ENCODE peak calls at places on chromosome 7, in four cellular contexts. One of them, this sample, is unnamed.

GRCh38 chr7:142323706-142324105 is 65.8 kb upstream of the PRSS58 start:
- DNase-seq in WERI-Rb-1: peak; percentile 95
- DNase-seq in nephron progenitor cell: peak; percentile 79
- DNase-seq in AG09319: no peak
- DNase-seq in this sample: peak; percentile 40

GRCh38 chr7:44698046-44698580 is 50.5 kb upstream of the ZMIZ2 start:
- DNase-seq in AG09319: no peak
- DNase-seq in WERI-Rb-1: no peak
- DNase-seq in nephron progenitor cell: no peak
- DNase-seq in this sample: no peak

GRCh38 chr7:2521952-2522591 is 2.5 kb downstream of the LFNG start:
- DNase-seq in AG09319: no peak
- DNase-seq in nephron progenitor cell: no peak
- DNase-seq in WERI-Rb-1: no peak
- DNase-seq in this sample: no peak

GRCh38 chr7:600935-601334 is 81.3 kb upstream of the PDGFA start:
- DNase-seq in WERI-Rb-1: no peak
- DNase-seq in nephron progenitor cell: no peak
- DNase-seq in AG09319: no peak
- DNase-seq in this sample: no peak

GRCh38 chr7:121562274-121562673 is 166.2 kb upstream of the FAM3C start:
- DNase-seq in nephron progenitor cell: no peak
- DNase-seq in WERI-Rb-1: no peak
- DNase-seq in AG09319: no peak
- DNase-seq in this sample: no peak

GRCh38 chr7:85673881-85674280 is 487.0 kb upstream of the SEMA3D start:
- DNase-seq in WERI-Rb-1: no peak
- DNase-seq in nephron progenitor cell: no peak
- DNase-seq in AG09319: no peak
- DNase-seq in this sample: no peak

GRCh38 chr7:55550010-55550409 is 22.3 kb downstream of the VOPP1 start:
- DNase-seq in nephron progenitor cell: no peak
- DNase-seq in AG09319: no peak
- DNase-seq in WERI-Rb-1: no peak
- DNase-seq in this sample: no peak

GRCh38 chr7:26367219-26367711 is 75.6 kb downstream of the SNX10 start:
- DNase-seq in WERI-Rb-1: no peak
- DNase-seq in AG09319: no peak
- DNase-seq in nephron progenitor cell: no peak
- DNase-seq in this sample: no peak

GRCh38 chr7:57867884-57868701 is 418.1 kb downstream of the ZNF716 start:
- DNase-seq in AG09319: no peak
- DNase-seq in nephron progenitor cell: no peak
- DNase-seq in WERI-Rb-1: no peak
- DNase-seq in this sample: no peak

GRCh38 chr7:151756076-151756731 is 120.7 kb downstream of the PRKAG2 start:
- DNase-seq in AG09319: no peak
- DNase-seq in nephron progenitor cell: no peak
- DNase-seq in WERI-Rb-1: no peak
- DNase-seq in this sample: no peak

GRCh38 chr7:12706900-12707536 is 19.6 kb downstream of the ARL4A start:
- DNase-seq in AG09319: no peak
- DNase-seq in nephron progenitor cell: no peak
- DNase-seq in WERI-Rb-1: no peak
- DNase-seq in this sample: no peak

GRCh38 chr7:20153999-20154398 is 63.2 kb downstream of the MACC1 start:
- DNase-seq in WERI-Rb-1: no peak
- DNase-seq in AG09319: peak; percentile 10
- DNase-seq in nephron progenitor cell: no peak
- DNase-seq in this sample: no peak

GRCh38 chr7:121341933-121342332 is 13.1 kb downstream of the WNT16 start:
- DNase-seq in AG09319: no peak
- DNase-seq in nephron progenitor cell: no peak
- DNase-seq in WERI-Rb-1: no peak
- DNase-seq in this sample: no peak

GRCh38 chr7:36723951-36724664 is at the start of gene AOAH:
- DNase-seq in WERI-Rb-1: no peak
- DNase-seq in nephron progenitor cell: no peak
- DNase-seq in AG09319: no peak
- DNase-seq in this sample: no peak

GRCh38 chr7:99211241-99211602 is 3.3 kb upstream of the KPNA7 start:
- DNase-seq in nephron progenitor cell: no peak
- DNase-seq in AG09319: no peak
- DNase-seq in WERI-Rb-1: no peak
- DNase-seq in this sample: no peak

GRCh38 chr7:44157116-44158059 is 16.3 kb upstream of the MYL7 start:
- DNase-seq in AG09319: no peak
- DNase-seq in WERI-Rb-1: peak; percentile 89
- DNase-seq in nephron progenitor cell: no peak
- DNase-seq in this sample: no peak

GRCh38 chr7:11817111-11817710 is 14.8 kb downstream of the THSD7A start:
- DNase-seq in nephron progenitor cell: no peak
- DNase-seq in AG09319: no peak
- DNase-seq in WERI-Rb-1: no peak
- DNase-seq in this sample: no peak

GRCh38 chr7:4167385-4167910 is 514.6 kb upstream of the FOXK1 start:
- DNase-seq in nephron progenitor cell: no peak
- DNase-seq in AG09319: no peak
- DNase-seq in WERI-Rb-1: peak; percentile 23
- DNase-seq in this sample: no peak

GRCh38 chr7:82413237-82413636 is 30.3 kb downstream of the CACNA2D1 start:
- DNase-seq in nephron progenitor cell: peak; percentile 14
- DNase-seq in AG09319: no peak
- DNase-seq in WERI-Rb-1: no peak
- DNase-seq in this sample: no peak

GRCh38 chr7:4279210-4279609 is 402.9 kb upstream of the FOXK1 start:
- DNase-seq in AG09319: no peak
- DNase-seq in WERI-Rb-1: no peak
- DNase-seq in nephron progenitor cell: no peak
- DNase-seq in this sample: no peak

GRCh38 chr7:98640375-98640774 is 23.3 kb downstream of the NPTX2 start:
- DNase-seq in WERI-Rb-1: peak; percentile 73
- DNase-seq in nephron progenitor cell: peak; percentile 23
- DNase-seq in AG09319: no peak
- DNase-seq in this sample: no peak

GRCh38 chr7:157541295-157541608 is 204.4 kb downstream of the DNAJB6 start:
- DNase-seq in WERI-Rb-1: no peak
- DNase-seq in nephron progenitor cell: no peak
- DNase-seq in AG09319: no peak
- DNase-seq in this sample: no peak

GRCh38 chr7:79507161-79507560 is 53.7 kb upstream of the MAGI2 start:
- DNase-seq in AG09319: no peak
- DNase-seq in WERI-Rb-1: no peak
- DNase-seq in nephron progenitor cell: no peak
- DNase-seq in this sample: no peak

GRCh38 chr7:34760271-34760670 is 102.3 kb downstream of the NPSR1 start:
- DNase-seq in WERI-Rb-1: no peak
- DNase-seq in nephron progenitor cell: no peak
- DNase-seq in AG09319: no peak
- DNase-seq in this sample: no peak

GRCh38 chr7:134593530-134594392 is 44.9 kb downstream of the AKR1B15 start:
- DNase-seq in AG09319: peak; percentile 95
- DNase-seq in nephron progenitor cell: no peak
- DNase-seq in WERI-Rb-1: peak; percentile 13
- DNase-seq in this sample: no peak

GRCh38 chr7:66265566-66265965 is 60.4 kb downstream of the TPST1 start:
- DNase-seq in AG09319: no peak
- DNase-seq in nephron progenitor cell: no peak
- DNase-seq in WERI-Rb-1: no peak
- DNase-seq in this sample: no peak

GRCh38 chr7:28958235-28958945 is at the start of gene TRIL:
- DNase-seq in WERI-Rb-1: peak; percentile 83
- DNase-seq in nephron progenitor cell: peak; percentile 69
- DNase-seq in AG09319: peak; percentile 35
- DNase-seq in this sample: peak; percentile 30

GRCh38 chr7:79590571-79591274 is 137.3 kb upstream of the MAGI2 start:
- DNase-seq in WERI-Rb-1: no peak
- DNase-seq in nephron progenitor cell: no peak
- DNase-seq in AG09319: no peak
- DNase-seq in this sample: no peak

GRCh38 chr7:49398730-49399129 is 374.7 kb upstream of the VWC2 start:
- DNase-seq in nephron progenitor cell: no peak
- DNase-seq in WERI-Rb-1: no peak
- DNase-seq in AG09319: no peak
- DNase-seq in this sample: no peak

GRCh38 chr7:115478426-115478825 is 552.1 kb downstream of the TFEC start:
- DNase-seq in AG09319: no peak
- DNase-seq in nephron progenitor cell: no peak
- DNase-seq in WERI-Rb-1: no peak
- DNase-seq in this sample: no peak

GRCh38 chr7:130365511-130366441 is 14.5 kb upstream of the CPA1 start:
- DNase-seq in WERI-Rb-1: peak; percentile 36
- DNase-seq in AG09319: no peak
- DNase-seq in nephron progenitor cell: peak; percentile 45
- DNase-seq in this sample: peak; percentile 35

GRCh38 chr7:108088729-108089128 is 41.4 kb downstream of the LAMB4 start:
- DNase-seq in nephron progenitor cell: no peak
- DNase-seq in WERI-Rb-1: no peak
- DNase-seq in AG09319: no peak
- DNase-seq in this sample: no peak

GRCh38 chr7:143347950-143348349 is 14.6 kb downstream of the FAM131B start:
- DNase-seq in WERI-Rb-1: no peak
- DNase-seq in AG09319: no peak
- DNase-seq in nephron progenitor cell: no peak
- DNase-seq in this sample: no peak

GRCh38 chr7:143343596-143343995 is 18.9 kb downstream of the FAM131B start:
- DNase-seq in WERI-Rb-1: no peak
- DNase-seq in AG09319: no peak
- DNase-seq in nephron progenitor cell: no peak
- DNase-seq in this sample: no peak

GRCh38 chr7:143346018-143346417 is 16.5 kb downstream of the FAM131B start:
- DNase-seq in nephron progenitor cell: no peak
- DNase-seq in AG09319: no peak
- DNase-seq in WERI-Rb-1: no peak
- DNase-seq in this sample: no peak

GRCh38 chr7:143341842-143342241 is 20.7 kb downstream of the FAM131B start:
- DNase-seq in WERI-Rb-1: no peak
- DNase-seq in nephron progenitor cell: no peak
- DNase-seq in AG09319: no peak
- DNase-seq in this sample: no peak

DNA sequence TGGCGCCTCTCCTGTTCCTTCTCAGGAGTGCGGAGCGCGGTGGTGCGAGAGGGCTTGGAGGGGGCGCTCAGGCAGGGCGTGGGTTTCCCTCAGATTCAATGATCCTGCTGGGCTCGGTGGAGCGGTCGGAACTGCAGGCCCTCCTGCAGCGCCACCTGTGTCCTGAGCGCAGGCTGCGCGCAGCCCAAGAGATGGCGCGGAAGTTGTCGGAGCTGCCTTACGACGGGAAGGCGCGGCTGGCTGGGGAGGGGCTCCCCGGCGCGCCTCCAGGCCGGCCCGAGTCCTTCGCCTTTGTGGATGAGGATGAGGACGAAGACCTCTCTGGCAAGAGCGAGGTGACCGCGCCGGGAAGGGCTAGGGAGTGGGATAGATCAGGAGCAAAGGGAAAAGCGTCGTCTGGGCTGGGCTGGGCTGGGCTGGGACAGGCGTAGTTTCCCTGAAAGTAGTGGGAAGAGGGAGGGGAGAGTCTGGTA is 17.0 kb downstream of the FAM131B start:
- DNase-seq in nephron progenitor cell: peak; percentile 78
- DNase-seq in WERI-Rb-1: peak; percentile 87
- DNase-seq in AG09319: no peak
- DNase-seq in this sample: peak; percentile 71
- TF ChIP-seq CTCF in nephron progenitor cell: peak; percentile 55
- TF ChIP-seq CTCF in WERI-Rb-1: peak; percentile 89
- TF ChIP-seq CTCF in AG09319: peak; percentile 47
- TF ChIP-seq CTCF in this sample: peak; percentile 75

GRCh38 chr7:6106140-6106904 is 75.1 kb downstream of the ANKRD61 start:
- DNase-seq in WERI-Rb-1: peak; percentile 24
- DNase-seq in nephron progenitor cell: no peak
- DNase-seq in AG09319: peak; percentile 11
- DNase-seq in this sample: no peak
- TF ChIP-seq CTCF in WERI-Rb-1: peak; percentile 28
- TF ChIP-seq CTCF in nephron progenitor cell: no peak
- TF ChIP-seq CTCF in AG09319: peak; percentile 29
- TF ChIP-seq CTCF in this sample: no peak

DNA sequence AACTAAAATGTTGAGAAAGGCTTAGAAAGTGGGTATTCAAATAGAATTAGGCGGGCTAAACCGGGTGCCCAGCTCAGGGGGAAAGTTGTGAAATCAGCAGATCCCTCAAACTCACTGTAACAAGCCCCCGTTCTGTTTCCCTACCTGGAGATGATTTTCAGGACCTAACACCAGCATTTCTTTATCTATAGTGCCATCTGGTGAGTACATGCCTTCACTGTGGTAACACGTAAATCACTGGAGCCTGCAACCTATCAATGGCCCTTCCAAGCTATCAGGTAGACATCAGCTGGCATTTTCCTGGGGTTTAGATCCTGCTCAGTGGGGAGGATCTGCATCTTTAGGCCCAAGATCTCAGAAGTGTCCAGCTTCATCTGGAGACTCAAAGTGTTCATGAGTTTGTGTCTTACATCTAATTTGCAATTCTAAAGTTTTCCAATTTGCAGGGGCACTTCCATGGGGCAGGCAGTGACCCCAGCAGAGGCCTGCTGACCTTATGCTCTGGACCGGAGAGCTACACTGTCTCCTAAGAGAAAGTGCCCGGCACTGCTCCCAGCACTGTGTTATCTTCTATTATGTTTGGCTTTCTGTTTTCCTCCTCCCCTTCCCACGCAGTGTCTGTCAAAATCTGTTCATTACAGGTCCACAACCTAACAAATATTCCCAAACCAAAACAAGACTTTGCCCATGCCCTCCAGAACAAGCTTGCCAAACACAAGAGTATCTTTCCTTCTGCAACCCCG is 132.5 kb downstream of the LSM5 start:
- DNase-seq in nephron progenitor cell: no peak
- DNase-seq in WERI-Rb-1: peak; percentile 39
- DNase-seq in AG09319: no peak
- DNase-seq in this sample: no peak
- TF ChIP-seq CTCF in nephron progenitor cell: no peak
- TF ChIP-seq CTCF in WERI-Rb-1: peak; percentile 55
- TF ChIP-seq CTCF in AG09319: no peak
- TF ChIP-seq CTCF in this sample: no peak

DNA sequence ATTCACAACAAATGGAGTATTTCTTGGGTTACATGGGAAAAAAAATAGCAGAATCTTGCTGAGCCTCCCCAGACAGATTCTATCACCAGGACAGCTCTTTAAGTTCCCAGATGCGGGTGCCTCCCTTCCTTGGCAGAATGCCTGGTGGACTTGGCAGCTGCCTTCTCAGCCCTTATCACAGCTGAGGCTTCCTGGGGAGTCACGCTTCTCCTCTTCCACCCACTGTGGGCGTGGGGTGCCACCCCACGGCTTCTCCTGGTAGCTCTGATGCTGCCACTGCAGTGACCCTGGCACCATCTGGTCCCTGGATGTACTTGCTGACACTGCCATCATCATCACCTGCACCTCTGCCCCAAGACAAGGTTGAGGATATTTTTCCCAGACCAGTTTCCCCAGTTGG is 16.2 kb upstream of the NME8 start:
- DNase-seq in AG09319: no peak
- DNase-seq in nephron progenitor cell: no peak
- DNase-seq in WERI-Rb-1: no peak
- DNase-seq in this sample: no peak
- TF ChIP-seq CTCF in AG09319: no peak
- TF ChIP-seq CTCF in nephron progenitor cell: no peak
- TF ChIP-seq CTCF in WERI-Rb-1: no peak
- TF ChIP-seq CTCF in this sample: no peak

This sample was measured in progenitor cell of endocrine pancreas.